ENCODE peak calls at places on chromosomes 16 and 17, in four cellular contexts. C, I, N and A are unnamed samples. For H3K36me3, the result is how much of the 10 kb centered on the place peaks cover.

GRCh38 chr17:34406196-34406595 is 43.2 kb upstream of the CCL1 start:
- DNase-seq in C (no peak), I (no peak), N (no peak), A (no peak)

GRCh38 chr16:85868495-85868894 is 30.5 kb upstream of the IRF8 start:
- DNase-seq in C (no peak), I (no peak), N (no peak), A (no peak)

GRCh38 chr16:58035356-58036170 is 10.0 kb downstream of the MMP15 start:
- DNase-seq in C (no peak), I (no peak), N (no peak), A (no peak)

GRCh38 chr17:81676906-81677305 is 6.7 kb downstream of the ARL16 start:
- DNase-seq in C (no peak), I (no peak), N (no peak), A (peak)

GRCh38 chr17:251531-251930 is 70.1 kb upstream of the DOC2B start:
- DNase-seq in C (no peak), I (peak), N (peak), A (peak)

GRCh38 chr17:14203392-14203791 is 33.3 kb downstream of the CDRT15 start:
- DNase-seq in C (no peak), I (no peak), N (no peak), A (no peak)

GRCh38 chr17:79970576-79971068 is 65.0 kb downstream of the TBC1D16 start:
- DNase-seq in C (no peak), I (no peak), N (peak), A (peak)

GRCh38 chr16:85327731-85328664 is 215.7 kb upstream of the CIBAR2 start:
- DNase-seq in C (peak), I (no peak), N (no peak), A (peak)

GRCh38 chr16:425740-426114 is 278 bp downstream of the RAB11FIP3 start:
- DNase-seq in C (no peak), I (no peak), N (no peak), A (no peak)

GRCh38 chr17:66835476-66835875 is 559 bp downstream of the CACNG5 start:
- DNase-seq in C (no peak), I (peak), N (no peak), A (no peak)

GRCh38 chr17:55416470-55417052 is 5.1 kb downstream of the MMD start:
- DNase-seq in C (no peak), I (no peak), N (no peak), A (no peak)

DNA sequence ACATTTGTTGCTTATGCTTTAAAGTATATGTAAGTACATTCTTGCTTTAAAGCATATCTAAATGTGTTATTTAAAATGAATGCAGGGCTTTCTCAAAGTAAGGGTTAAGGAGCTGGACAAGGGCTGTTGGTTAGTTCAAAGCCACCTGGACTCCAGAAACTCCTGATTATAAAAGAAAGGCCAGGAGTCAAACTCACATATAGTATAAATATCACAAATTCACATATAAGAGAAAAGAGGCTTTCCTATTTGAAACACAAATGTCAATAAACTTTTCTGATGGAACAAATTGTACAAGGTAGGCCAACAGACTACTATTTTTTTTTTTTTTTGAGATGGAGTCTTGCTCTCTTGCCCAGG is 84.5 kb upstream of the CORO6 start:
- DNase-seq in C (no peak), I (no peak), N (no peak), A (no peak)
- H3K4me3 ChIP-seq in C (no peak), I (no peak), N (no peak), A (no peak)

GRCh38 chr16:53745753-53746258 is 41.9 kb downstream of the FTO start:
- DNase-seq in C (no peak), I (no peak), N (no peak), A (peak)
- H3K27ac ChIP-seq in C (no peak), I (no peak), N (no peak), A (peak)

DNA sequence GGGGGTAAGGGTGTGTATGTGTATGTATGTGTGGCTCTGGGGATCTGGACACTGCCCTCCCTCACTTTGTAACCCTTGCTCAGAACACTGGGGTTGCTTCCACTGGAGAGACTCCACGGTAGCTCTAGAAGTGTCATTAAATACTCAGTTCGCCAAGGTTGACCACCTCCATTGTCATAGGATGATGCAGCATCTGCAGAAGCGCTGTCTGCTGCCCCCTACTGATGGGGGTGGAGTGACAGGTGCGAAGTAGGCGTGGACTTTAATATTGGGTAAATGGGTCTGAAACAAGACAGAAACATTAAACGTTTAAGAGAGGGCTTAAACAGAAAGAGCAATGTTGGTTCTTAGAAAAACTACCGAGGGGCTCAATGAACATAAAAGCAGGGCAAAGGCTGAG is 35.5 kb upstream of the STAC2 start:
- DNase-seq in C (no peak), I (no peak), N (no peak), A (no peak)
- H3K36me3 ChIP-seq in C (under half), I (under half), N (under half), A (under half)

DNA sequence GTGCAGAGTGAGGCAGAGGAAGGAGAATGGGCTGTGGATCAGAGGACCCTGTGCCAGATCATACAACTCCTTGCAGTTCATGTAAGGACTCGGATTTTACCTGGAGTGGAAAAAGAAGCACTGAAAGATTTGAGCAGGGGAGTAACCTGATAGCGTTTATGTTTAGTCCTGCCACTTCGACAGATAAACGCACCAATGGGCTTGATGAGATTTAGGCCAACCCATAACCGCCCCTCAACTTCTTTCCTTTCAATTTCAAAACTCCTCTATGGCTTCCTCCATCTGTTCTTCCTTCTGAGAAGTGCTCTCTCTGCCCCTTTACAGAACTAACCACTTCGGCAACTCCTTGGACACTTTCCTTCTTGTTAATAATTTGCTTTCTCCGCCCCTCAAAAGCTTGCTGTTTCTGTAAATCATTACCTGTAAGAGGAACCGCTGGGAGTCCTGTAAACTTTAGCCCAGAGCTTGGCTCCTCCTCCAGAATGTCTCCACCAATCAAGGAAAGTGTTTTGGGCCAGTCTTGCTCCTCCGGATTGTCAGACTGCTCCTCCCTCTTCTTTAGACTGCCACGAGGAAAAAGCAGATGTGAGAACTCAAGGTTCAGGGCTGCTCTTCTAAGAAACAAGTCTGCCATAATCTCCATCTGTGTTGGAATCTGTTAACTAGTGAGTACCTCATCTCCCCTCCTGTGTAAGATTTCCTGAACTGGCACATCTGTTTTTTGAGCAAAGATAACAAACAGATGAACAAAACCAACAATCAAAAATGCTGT is at the start of gene ACSM3:
- DNase-seq in C (peak), I (peak), N (peak), A (peak)
- H3K4me3 ChIP-seq in C (peak), I (no peak), N (peak), A (peak)

DNA sequence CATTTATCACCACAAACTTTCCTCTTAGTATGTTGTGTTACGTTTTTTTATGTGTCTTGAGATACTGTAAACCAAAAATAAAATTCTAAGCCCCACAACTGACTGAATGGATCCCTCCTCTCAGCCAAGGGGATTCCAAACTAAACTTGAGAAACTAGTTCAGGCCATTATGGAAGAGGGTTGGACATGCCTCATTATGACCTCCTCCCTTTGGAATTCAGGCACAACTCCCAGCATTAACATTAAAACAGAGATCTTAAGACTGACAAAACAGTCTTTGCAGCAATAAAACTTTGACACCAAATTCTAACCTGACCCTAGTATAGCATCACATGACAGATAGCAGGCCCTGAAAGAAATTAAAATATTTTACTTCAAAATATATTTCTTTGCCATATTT is 51.1 kb upstream of the SLC47A1 start:
- DNase-seq in C (no peak), I (no peak), N (no peak), A (no peak)
- H3K27ac ChIP-seq in C (no peak), I (peak), N (peak), A (no peak)

DNA sequence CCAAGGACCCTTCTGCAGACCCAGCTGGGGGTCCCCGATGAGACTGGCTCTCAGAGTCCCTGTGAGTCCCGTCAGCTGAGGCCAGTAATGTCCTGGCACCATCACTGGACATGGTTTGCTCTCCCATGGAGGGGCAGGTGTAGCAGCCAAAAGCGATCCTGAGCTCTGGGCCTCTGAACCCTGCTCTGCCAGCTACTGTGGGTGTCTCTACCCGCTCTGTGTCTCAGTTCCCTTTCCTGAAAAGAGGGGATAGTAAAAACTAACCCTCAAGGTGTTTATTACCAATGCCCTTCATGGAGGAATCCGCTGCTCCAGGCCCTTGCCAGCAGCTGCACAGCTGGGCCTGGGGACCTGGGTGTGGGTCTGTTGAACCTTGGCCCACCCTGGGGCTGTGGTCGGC is 8.8 kb downstream of the TUBB3 start:
- DNase-seq in C (no peak), I (no peak), N (no peak), A (no peak)
- H3K36me3 ChIP-seq in C (half or more), I (under half), N (under half), A (under half)

GRCh38 chr16:66846831-66847230 is 2.6 kb downstream of the CA7 start:
- DNase-seq in C (no peak), I (no peak), N (peak), A (no peak)
- H3K4me3 ChIP-seq in C (no peak), I (no peak), N (no peak), A (no peak)